ENCODE peak calls at places on chromosome 15, in four cellular contexts. T is sigmoid colon, A is heart left ventricle, Y is IMR-90. R is an unnamed sample.

GRCh38 chr15:82043726-82044372 is 2.0 kb downstream of the MEX3B start:
- DNase-seq in T (peak), Y (no peak), A (no peak), R (no peak)

GRCh38 chr15:50210462-50211264 is 28.7 kb downstream of the SLC27A2 start:
- DNase-seq in Y (no peak), A (no peak), T (no peak), R (no peak)

GRCh38 chr15:46879067-46879770 is 838.1 kb upstream of the SEMA6D start:
- DNase-seq in A (no peak), T (no peak), Y (no peak), R (no peak)

GRCh38 chr15:94236638-94237037 is 5.3 kb downstream of the MCTP2 start:
- DNase-seq in A (no peak), T (no peak), Y (no peak), R (no peak)

GRCh38 chr15:43769584-43770228 is 7.1 kb downstream of the ELL3 start:
- DNase-seq in T (no peak), Y (peak), A (no peak), R (peak)

GRCh38 chr15:42576040-42576594 is 711 bp downstream of the STARD9 start:
- DNase-seq in A (no peak), T (no peak), Y (no peak), R (no peak)

GRCh38 chr15:45314960-45315359 is 62.9 kb downstream of the SLC28A2 start:
- DNase-seq in T (no peak), Y (peak), A (peak), R (no peak)

GRCh38 chr15:82105458-82106205 is 59.8 kb upstream of the MEX3B start:
- DNase-seq in A (no peak), T (peak), Y (peak), R (no peak)

GRCh38 chr15:91126080-91126479 is 26.0 kb downstream of the SV2B start:
- DNase-seq in T (no peak), A (no peak), Y (no peak), R (no peak)

GRCh38 chr15:29071193-29071906 is 185.6 kb downstream of the APBA2 start:
- DNase-seq in A (no peak), T (peak), Y (no peak), R (no peak)

GRCh38 chr15:78197632-78198031 is 36.7 kb downstream of the ACSBG1 start:
- DNase-seq in T (no peak), Y (no peak), A (peak), R (peak)

GRCh38 chr15:78909791-78910228 is 35.0 kb downstream of the CTSH start:
- DNase-seq in Y (peak), A (peak), T (no peak), R (peak)

GRCh38 chr15:70235347-70235746 is 137.6 kb upstream of the TLE3 start:
- DNase-seq in Y (no peak), T (peak), A (no peak), R (no peak)

GRCh38 chr15:100919481-100920405 is 586 bp downstream of the LRRK1 start:
- DNase-seq in Y (peak), T (no peak), A (no peak), R (peak)

GRCh38 chr15:54790693-54791092 is 406.0 kb downstream of the RSL24D1 start:
- DNase-seq in T (no peak), Y (no peak), A (no peak), R (no peak)

GRCh38 chr15:93152951-93153350 is 63.9 kb upstream of the RGMA start:
- DNase-seq in T (peak), A (peak), Y (no peak), R (no peak)

GRCh38 chr15:92772061-92772460 is 116.5 kb upstream of the FAM174B start:
- DNase-seq in T (no peak), A (no peak), Y (no peak), R (no peak)

GRCh38 chr15:34600920-34601319 is 17.5 kb upstream of the GOLGA8B start:
- DNase-seq in A (no peak), Y (no peak), T (no peak), R (no peak)

GRCh38 chr15:95105229-95105628 is 873.9 kb downstream of the MCTP2 start:
- DNase-seq in A (no peak), Y (peak), T (no peak), R (no peak)

GRCh38 chr15:96626936-96627577 is 296.6 kb downstream of the NR2F2 start:
- DNase-seq in T (no peak), Y (no peak), A (peak), R (no peak)

GRCh38 chr15:42171122-42171521 is 14.7 kb upstream of the PLA2G4F start:
- DNase-seq in Y (no peak), A (no peak), T (no peak), R (no peak)

GRCh38 chr15:52294881-52295420 is 653 bp downstream of the MYO5C start:
- DNase-seq in Y (no peak), T (no peak), A (no peak), R (no peak)

GRCh38 chr15:28990390-28990789 is 104.6 kb downstream of the APBA2 start:
- DNase-seq in Y (no peak), T (no peak), A (no peak), R (no peak)

GRCh38 chr15:50828610-50829206 is 63.2 kb upstream of the SPPL2A start:
- DNase-seq in Y (peak), T (no peak), A (no peak), R (peak)

GRCh38 chr15:98856540-98856907 is 151.1 kb downstream of the PGPEP1L start:
- DNase-seq in T (no peak), Y (peak), A (no peak), R (no peak)

GRCh38 chr15:45714501-45715488 is 80.0 kb downstream of the SQOR start:
- DNase-seq in Y (peak), A (peak), T (peak), R (peak)

DNA sequence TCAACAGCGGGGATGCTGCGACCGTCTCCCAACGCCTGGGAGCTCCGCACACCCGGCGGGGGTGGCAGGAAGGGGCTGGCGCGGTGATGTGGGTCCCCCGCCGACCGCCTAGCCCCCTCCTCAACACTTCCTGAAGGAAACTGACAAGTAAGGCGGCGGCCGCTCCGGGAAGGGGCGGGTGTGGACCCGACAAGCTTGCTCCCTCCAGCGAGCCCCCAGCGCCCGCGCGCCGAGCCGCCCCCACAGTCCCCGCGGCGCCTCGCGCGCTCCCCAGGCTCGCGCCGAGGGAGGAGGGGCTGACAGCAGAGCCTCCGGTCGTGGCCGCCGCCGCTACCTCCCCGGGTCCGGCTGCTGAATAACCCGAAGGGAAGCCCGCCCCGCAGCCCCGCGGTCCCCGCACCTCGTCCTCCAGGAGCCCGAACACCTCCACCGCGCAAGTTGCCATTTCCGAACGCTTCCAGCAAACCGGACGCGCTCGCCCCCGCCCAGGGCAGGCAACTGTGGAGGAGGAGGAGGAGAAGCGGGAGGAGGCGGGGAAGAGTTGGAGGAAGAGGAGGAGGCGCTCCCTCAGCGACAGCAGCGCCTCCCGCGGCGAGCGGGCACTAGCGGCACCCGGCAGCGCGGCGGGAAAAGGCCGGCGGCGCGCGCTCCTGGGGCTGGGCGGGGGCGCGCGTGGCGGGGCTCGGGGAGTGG is at the start of gene NEDD4:
- DNase-seq in T (peak), Y (peak), A (peak), R (peak)
- TF ChIP-seq POLR2A in T (peak), Y (no peak), A (peak), R (no peak)

GRCh38 chr15:57462391-57462790 is 86.1 kb downstream of the CGNL1 start:
- DNase-seq in Y (peak), T (no peak), A (no peak), R (no peak)
- TF ChIP-seq CTCF in Y (peak), T (no peak), A (no peak), R (no peak)

DNA sequence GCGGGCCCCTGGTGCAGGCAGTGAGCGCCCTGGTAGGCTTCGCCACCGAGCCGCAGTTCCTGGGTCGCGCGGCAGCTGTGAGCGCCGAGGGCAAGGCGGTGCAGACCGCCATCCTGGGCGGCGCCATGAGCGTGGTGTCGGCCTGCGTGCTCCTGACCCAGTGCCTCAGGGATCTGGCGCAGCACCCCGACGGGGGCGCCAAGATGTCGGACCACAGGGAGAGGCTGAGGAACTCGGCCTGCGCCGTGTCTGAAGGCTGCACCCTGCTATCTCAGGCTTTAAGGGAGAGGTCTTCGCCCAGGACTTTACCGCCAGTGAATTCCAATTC is 2.3 kb downstream of the TLNRD1 start:
- DNase-seq in A (peak), T (no peak), Y (no peak), R (no peak)
- H3K4me3 ChIP-seq in A (peak), T (peak), Y (no peak), R (no peak)

GRCh38 chr15:66704019-66704782 is 2.2 kb downstream of the SMAD6 start:
- DNase-seq in A (no peak), Y (no peak), T (no peak), R (peak)

GRCh38 chr15:66705277-66705927 is 3.4 kb downstream of the SMAD6 start:
- DNase-seq in T (no peak), Y (no peak), A (no peak), R (no peak)

GRCh38 chr15:66703540-66703941 is 1.5 kb downstream of the SMAD6 start:
- DNase-seq in T (no peak), A (peak), Y (peak), R (peak)

GRCh38 chr15:66706225-66706732 is 4.2 kb downstream of the SMAD6 start:
- DNase-seq in A (peak), Y (peak), T (no peak), R (no peak)

GRCh38 chr15:66704783-66705113 is 2.7 kb downstream of the SMAD6 start:
- DNase-seq in Y (no peak), A (no peak), T (no peak), R (no peak)
- TF ChIP-seq POLR2A in Y (no peak), A (no peak), T (no peak), R (no peak)

DNA sequence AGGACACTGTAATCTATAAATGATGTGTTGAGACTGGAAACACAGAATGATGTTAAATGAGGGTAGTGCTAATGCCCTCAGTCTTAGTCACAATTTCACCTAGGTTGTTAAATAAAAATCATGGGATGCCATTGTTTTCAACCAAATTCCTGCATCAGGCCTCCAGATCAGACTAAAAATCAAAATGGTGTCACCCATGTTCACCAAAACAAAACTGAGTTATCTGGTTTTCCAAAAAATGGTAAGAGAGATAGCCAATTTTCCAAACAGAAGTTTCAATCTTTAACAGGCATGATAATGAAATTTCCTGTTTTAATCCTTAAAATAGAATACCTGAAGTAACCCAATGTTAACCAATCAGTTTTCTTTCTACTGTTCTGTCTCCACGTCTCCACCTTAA is 2.2 kb upstream of the PIAS1 start:
- DNase-seq in T (no peak), Y (no peak), A (no peak), R (no peak)
- TF ChIP-seq CTCF in T (no peak), Y (no peak), A (no peak), R (no peak)

GRCh38 chr15:88637436-88637835 is 1.4 kb upstream of the ISG20 start:
- DNase-seq in T (peak), Y (no peak), A (no peak), R (no peak)

GRCh38 chr15:88636654-88637053 is 2.2 kb upstream of the ISG20 start:
- DNase-seq in T (peak), Y (peak), A (no peak), R (no peak)

GRCh38 chr15:88637841-88638625 is 783 bp upstream of the ISG20 start:
- DNase-seq in T (no peak), Y (no peak), A (no peak), R (no peak)

GRCh38 chr15:88636039-88636438 is 2.8 kb upstream of the ISG20 start:
- DNase-seq in A (no peak), T (no peak), Y (no peak), R (no peak)

GRCh38 chr15:88638626-88639372 is at the start of gene ISG20:
- DNase-seq in A (peak), T (peak), Y (peak), R (peak)
- H3K4me3 ChIP-seq in A (peak), T (peak), Y (peak), R (peak)

GRCh38 chr15:89417206-89417725 is 79.1 kb downstream of the RHCG start:
- DNase-seq in Y (no peak), T (no peak), A (no peak), R (no peak)
- TF ChIP-seq POLR2A in Y (no peak), T (no peak), A (no peak), R (no peak)

GRCh38 chr15:65836665-65837064 is 32.6 kb upstream of the RAB11A start:
- DNase-seq in A (no peak), T (no peak), Y (no peak), R (no peak)
- TF ChIP-seq CTCF in A (no peak), T (no peak), Y (no peak), R (peak)

GRCh38 chr15:84656972-84657371 is 1.0 kb downstream of the NMB start:
- DNase-seq in A (no peak), T (no peak), Y (no peak), R (no peak)
- H3K4me3 ChIP-seq in A (no peak), T (no peak), Y (no peak), R (no peak)